ENCODE peak calls at places on chromosome 5, in five cellular contexts. R is activated T-cell treated with anti-CD3 and anti-CD28 coated beads, Interleukin-2, amount 50 U/mL, for 72 hours; P is GM13976; S is activated CD4-positive, alpha-beta T cell treated with anti-CD3 and anti-CD28 coated beads for 24 hours; U is B cell. T is an unnamed sample.
A peak's percentile ranks its signal among the peaks of the same experiment; 100 is the strongest.

GRCh38 chr5:74415695-74416102 is 224.8 kb downstream of the ENC1 start:
- DNase-seq in R (no peak), P (no peak), U (no peak), S (no peak), T (no peak)

GRCh38 chr5:154740483-154740882 is 14.7 kb upstream of the LARP1 start:
- DNase-seq in R (no peak), S (no peak), U (no peak), P (no peak), T (peak; percentile 88)

GRCh38 chr5:177311361-177311722 is 356 bp downstream of the MXD3 start:
- DNase-seq in S (no peak), R (peak; percentile 29), P (no peak), U (no peak), T (no peak)

GRCh38 chr5:141094481-141095262 is at the start of gene PCDHB2:
- DNase-seq in R (no peak), P (no peak), S (no peak), U (no peak), T (no peak)

GRCh38 chr5:159242656-159243055 is 20.4 kb upstream of the UBLCP1 start:
- DNase-seq in P (no peak), U (no peak), R (no peak), S (no peak), T (no peak)

GRCh38 chr5:11075010-11075860 is 314.2 kb upstream of the DAP start:
- DNase-seq in U (no peak), R (no peak), P (no peak), S (no peak), T (no peak)

GRCh38 chr5:39459091-39459490 is 34.3 kb upstream of the DAB2 start:
- DNase-seq in U (no peak), P (no peak), S (no peak), R (no peak), T (no peak)

GRCh38 chr5:39186289-39186688 is 33.1 kb downstream of the FYB1 start:
- DNase-seq in P (no peak), U (no peak), S (no peak), R (no peak), T (no peak)

GRCh38 chr5:77491783-77492652 is at the start of gene WDR41:
- DNase-seq in U (peak; percentile 83), P (peak; percentile 92), S (peak; percentile 80), R (peak; percentile 93), T (peak; percentile 95)

GRCh38 chr5:24644757-24645156 is at the start of gene CDH10:
- DNase-seq in S (no peak), R (no peak), U (no peak), P (no peak), T (no peak)

GRCh38 chr5:12910611-12911010 is 1006.4 kb upstream of the CTNND2 start:
- DNase-seq in U (no peak), R (no peak), S (no peak), P (no peak), T (no peak)

GRCh38 chr5:149561848-149562247 is 10.6 kb upstream of the CSNK1A1 start:
- DNase-seq in R (no peak), S (no peak), P (no peak), U (no peak), T (no peak)

GRCh38 chr5:28808967-28809810 is 1770.8 kb upstream of the CDH9 start:
- DNase-seq in U (no peak), P (no peak), R (no peak), S (no peak), T (no peak)

GRCh38 chr5:108168915-108169314 is 213.0 kb downstream of the FBXL17 start:
- DNase-seq in P (no peak), U (no peak), R (no peak), S (no peak), T (no peak)

GRCh38 chr5:74257645-74258328 is 382.7 kb downstream of the ENC1 start:
- DNase-seq in S (no peak), R (no peak), U (no peak), P (no peak), T (peak; percentile 90)

GRCh38 chr5:96703985-96704384 is 41.8 kb downstream of the CAST start:
- DNase-seq in R (no peak), U (no peak), S (no peak), P (no peak), T (no peak)

GRCh38 chr5:62695274-62695673 is 116.7 kb downstream of the LRRC70 start:
- DNase-seq in U (no peak), S (no peak), R (no peak), P (no peak), T (peak; percentile 72)

GRCh38 chr5:71932649-71933338 is 174.5 kb upstream of the MAP1B start:
- DNase-seq in U (no peak), P (no peak), R (no peak), S (no peak), T (no peak)

GRCh38 chr5:93088997-93089396 is 492.0 kb downstream of the NR2F1-AS1 start:
- DNase-seq in U (no peak), P (no peak), R (no peak), S (no peak), T (no peak)

GRCh38 chr5:103289024-103289423 is 30.5 kb downstream of the MACIR start:
- DNase-seq in U (no peak), P (no peak), S (no peak), R (no peak), T (no peak)

T was measured in sigmoid colon.